ENCODE peak calls at places on chromosomes 11 and 22, in ten cellular contexts. One of them, this sample, is unnamed.

GRCh38 chr11:132050577-132051180 is 680.3 kb downstream of the NTM start:
- DNase-seq in stimulated activated naive CD4-positive, alpha-beta T cell: no peak
- DNase-seq in HT1080: peak
- DNase-seq in effector CD4-positive, alpha-beta T cell: no peak
- DNase-seq in NCI-H460: no peak
- DNase-seq in NCI-H1048: no peak
- DNase-seq in WTC11: no peak
- DNase-seq in astrocyte of the hippocampus: no peak
- DNase-seq in foreskin melanocyte: no peak
- DNase-seq in NCI-H187 treated with DMSO at 0.1 percent for 48 hours: no peak
- DNase-seq in this sample: no peak

GRCh38 chr22:37068859-37069258 is 17.3 kb downstream of the KCTD17 start:
- DNase-seq in effector CD4-positive, alpha-beta T cell: no peak
- DNase-seq in foreskin melanocyte: no peak
- DNase-seq in stimulated activated naive CD4-positive, alpha-beta T cell: no peak
- DNase-seq in astrocyte of the hippocampus: no peak
- DNase-seq in HT1080: no peak
- DNase-seq in WTC11: peak
- DNase-seq in NCI-H460: no peak
- DNase-seq in NCI-H1048: no peak
- DNase-seq in NCI-H187 treated with DMSO at 0.1 percent for 48 hours: no peak
- DNase-seq in this sample: no peak

GRCh38 chr11:126753990-126754389 is 246.6 kb downstream of the KIRREL3 start:
- DNase-seq in NCI-H1048: no peak
- DNase-seq in foreskin melanocyte: no peak
- DNase-seq in stimulated activated naive CD4-positive, alpha-beta T cell: no peak
- DNase-seq in astrocyte of the hippocampus: no peak
- DNase-seq in effector CD4-positive, alpha-beta T cell: no peak
- DNase-seq in NCI-H460: no peak
- DNase-seq in HT1080: no peak
- DNase-seq in NCI-H187 treated with DMSO at 0.1 percent for 48 hours: no peak
- DNase-seq in WTC11: no peak
- DNase-seq in this sample: no peak

GRCh38 chr11:6925636-6926207 is 504 bp upstream of the ZNF215 start:
- DNase-seq in NCI-H187 treated with DMSO at 0.1 percent for 48 hours: no peak
- DNase-seq in WTC11: no peak
- DNase-seq in effector CD4-positive, alpha-beta T cell: no peak
- DNase-seq in foreskin melanocyte: no peak
- DNase-seq in NCI-H460: no peak
- DNase-seq in NCI-H1048: no peak
- DNase-seq in astrocyte of the hippocampus: peak
- DNase-seq in HT1080: no peak
- DNase-seq in stimulated activated naive CD4-positive, alpha-beta T cell: no peak
- DNase-seq in this sample: no peak

GRCh38 chr22:19040581-19041402 is 81.4 kb downstream of the DGCR2 start:
- DNase-seq in NCI-H187 treated with DMSO at 0.1 percent for 48 hours: no peak
- DNase-seq in NCI-H460: no peak
- DNase-seq in NCI-H1048: no peak
- DNase-seq in foreskin melanocyte: no peak
- DNase-seq in astrocyte of the hippocampus: no peak
- DNase-seq in effector CD4-positive, alpha-beta T cell: no peak
- DNase-seq in stimulated activated naive CD4-positive, alpha-beta T cell: no peak
- DNase-seq in WTC11: no peak
- DNase-seq in HT1080: no peak
- DNase-seq in this sample: no peak

GRCh38 chr11:1943977-1944376 is 3.2 kb upstream of the MRPL23 start:
- DNase-seq in NCI-H460: no peak
- DNase-seq in stimulated activated naive CD4-positive, alpha-beta T cell: no peak
- DNase-seq in astrocyte of the hippocampus: peak
- DNase-seq in WTC11: no peak
- DNase-seq in NCI-H1048: no peak
- DNase-seq in NCI-H187 treated with DMSO at 0.1 percent for 48 hours: no peak
- DNase-seq in HT1080: peak
- DNase-seq in foreskin melanocyte: no peak
- DNase-seq in effector CD4-positive, alpha-beta T cell: no peak
- DNase-seq in this sample: no peak

GRCh38 chr11:45110562-45110961 is 35.9 kb upstream of the PRDM11 start:
- DNase-seq in WTC11: no peak
- DNase-seq in NCI-H460: peak
- DNase-seq in stimulated activated naive CD4-positive, alpha-beta T cell: peak
- DNase-seq in NCI-H1048: peak
- DNase-seq in effector CD4-positive, alpha-beta T cell: peak
- DNase-seq in astrocyte of the hippocampus: peak
- DNase-seq in foreskin melanocyte: peak
- DNase-seq in HT1080: peak
- DNase-seq in NCI-H187 treated with DMSO at 0.1 percent for 48 hours: peak
- DNase-seq in this sample: no peak

GRCh38 chr11:17479284-17480214 is 2.9 kb upstream of the ABCC8 start:
- DNase-seq in NCI-H187 treated with DMSO at 0.1 percent for 48 hours: peak
- DNase-seq in astrocyte of the hippocampus: peak
- DNase-seq in WTC11: peak
- DNase-seq in NCI-H1048: no peak
- DNase-seq in effector CD4-positive, alpha-beta T cell: no peak
- DNase-seq in foreskin melanocyte: no peak
- DNase-seq in HT1080: peak
- DNase-seq in stimulated activated naive CD4-positive, alpha-beta T cell: no peak
- DNase-seq in NCI-H460: peak
- DNase-seq in this sample: no peak

GRCh38 chr11:63595296-63595695 is 18.9 kb downstream of the PLAAT3 start:
- DNase-seq in stimulated activated naive CD4-positive, alpha-beta T cell: no peak
- DNase-seq in effector CD4-positive, alpha-beta T cell: no peak
- DNase-seq in NCI-H1048: no peak
- DNase-seq in astrocyte of the hippocampus: peak
- DNase-seq in NCI-H187 treated with DMSO at 0.1 percent for 48 hours: no peak
- DNase-seq in NCI-H460: no peak
- DNase-seq in foreskin melanocyte: peak
- DNase-seq in HT1080: no peak
- DNase-seq in WTC11: no peak
- DNase-seq in this sample: no peak

GRCh38 chr11:61567286-61568061 is 13.4 kb downstream of the SYT7 start:
- DNase-seq in stimulated activated naive CD4-positive, alpha-beta T cell: peak
- DNase-seq in HT1080: peak
- DNase-seq in WTC11: peak
- DNase-seq in NCI-H187 treated with DMSO at 0.1 percent for 48 hours: no peak
- DNase-seq in NCI-H460: peak
- DNase-seq in effector CD4-positive, alpha-beta T cell: peak
- DNase-seq in astrocyte of the hippocampus: peak
- DNase-seq in foreskin melanocyte: peak
- DNase-seq in NCI-H1048: peak
- DNase-seq in this sample: peak

GRCh38 chr11:94774345-94774744 is 6.2 kb downstream of the AMOTL1 start:
- DNase-seq in NCI-H187 treated with DMSO at 0.1 percent for 48 hours: no peak
- DNase-seq in astrocyte of the hippocampus: no peak
- DNase-seq in NCI-H1048: no peak
- DNase-seq in stimulated activated naive CD4-positive, alpha-beta T cell: no peak
- DNase-seq in HT1080: no peak
- DNase-seq in WTC11: no peak
- DNase-seq in NCI-H460: no peak
- DNase-seq in effector CD4-positive, alpha-beta T cell: no peak
- DNase-seq in foreskin melanocyte: no peak
- DNase-seq in this sample: no peak

GRCh38 chr11:29634248-29634647 is 382.6 kb downstream of the KCNA4 start:
- DNase-seq in foreskin melanocyte: peak
- DNase-seq in stimulated activated naive CD4-positive, alpha-beta T cell: no peak
- DNase-seq in NCI-H187 treated with DMSO at 0.1 percent for 48 hours: no peak
- DNase-seq in HT1080: no peak
- DNase-seq in NCI-H460: no peak
- DNase-seq in effector CD4-positive, alpha-beta T cell: no peak
- DNase-seq in NCI-H1048: no peak
- DNase-seq in astrocyte of the hippocampus: peak
- DNase-seq in WTC11: no peak
- DNase-seq in this sample: no peak

GRCh38 chr11:61377461-61378160 is 14.8 kb upstream of the TMEM216 start:
- DNase-seq in NCI-H1048: no peak
- DNase-seq in effector CD4-positive, alpha-beta T cell: no peak
- DNase-seq in NCI-H460: no peak
- DNase-seq in WTC11: no peak
- DNase-seq in foreskin melanocyte: no peak
- DNase-seq in HT1080: no peak
- DNase-seq in astrocyte of the hippocampus: peak
- DNase-seq in NCI-H187 treated with DMSO at 0.1 percent for 48 hours: no peak
- DNase-seq in stimulated activated naive CD4-positive, alpha-beta T cell: no peak
- DNase-seq in this sample: no peak

GRCh38 chr22:37525073-37525745 is 6.0 kb upstream of the CARD10 start:
- DNase-seq in HT1080: peak
- DNase-seq in astrocyte of the hippocampus: peak
- DNase-seq in WTC11: no peak
- DNase-seq in effector CD4-positive, alpha-beta T cell: no peak
- DNase-seq in NCI-H187 treated with DMSO at 0.1 percent for 48 hours: no peak
- DNase-seq in foreskin melanocyte: peak
- DNase-seq in NCI-H1048: no peak
- DNase-seq in NCI-H460: peak
- DNase-seq in stimulated activated naive CD4-positive, alpha-beta T cell: no peak
- DNase-seq in this sample: no peak

GRCh38 chr22:37601540-37602442 is 6.8 kb upstream of the GGA1 start:
- DNase-seq in HT1080: peak
- DNase-seq in stimulated activated naive CD4-positive, alpha-beta T cell: no peak
- DNase-seq in WTC11: peak
- DNase-seq in NCI-H460: peak
- DNase-seq in NCI-H187 treated with DMSO at 0.1 percent for 48 hours: no peak
- DNase-seq in foreskin melanocyte: no peak
- DNase-seq in NCI-H1048: peak
- DNase-seq in astrocyte of the hippocampus: peak
- DNase-seq in effector CD4-positive, alpha-beta T cell: no peak
- DNase-seq in this sample: no peak

GRCh38 chr11:5508605-5509004 is 1.2 kb downstream of the UBQLN3 start:
- DNase-seq in NCI-H1048: no peak
- DNase-seq in foreskin melanocyte: no peak
- DNase-seq in effector CD4-positive, alpha-beta T cell: no peak
- DNase-seq in NCI-H187 treated with DMSO at 0.1 percent for 48 hours: no peak
- DNase-seq in NCI-H460: no peak
- DNase-seq in astrocyte of the hippocampus: no peak
- DNase-seq in HT1080: no peak
- DNase-seq in WTC11: no peak
- DNase-seq in stimulated activated naive CD4-positive, alpha-beta T cell: no peak
- DNase-seq in this sample: no peak

GRCh38 chr22:40922484-40923303 is 28.5 kb upstream of the RBX1 start:
- DNase-seq in foreskin melanocyte: peak
- DNase-seq in WTC11: no peak
- DNase-seq in HT1080: peak
- DNase-seq in NCI-H187 treated with DMSO at 0.1 percent for 48 hours: no peak
- DNase-seq in astrocyte of the hippocampus: peak
- DNase-seq in effector CD4-positive, alpha-beta T cell: peak
- DNase-seq in NCI-H1048: no peak
- DNase-seq in NCI-H460: peak
- DNase-seq in stimulated activated naive CD4-positive, alpha-beta T cell: peak
- DNase-seq in this sample: no peak

GRCh38 chr11:119441898-119442243 is 18.9 kb upstream of the THY1 start:
- DNase-seq in astrocyte of the hippocampus: no peak
- DNase-seq in effector CD4-positive, alpha-beta T cell: no peak
- DNase-seq in HT1080: no peak
- DNase-seq in foreskin melanocyte: no peak
- DNase-seq in stimulated activated naive CD4-positive, alpha-beta T cell: no peak
- DNase-seq in WTC11: no peak
- DNase-seq in NCI-H1048: no peak
- DNase-seq in NCI-H187 treated with DMSO at 0.1 percent for 48 hours: no peak
- DNase-seq in NCI-H460: no peak
- DNase-seq in this sample: no peak

GRCh38 chr11:116829525-116830183 is at the start of gene APOC3:
- DNase-seq in effector CD4-positive, alpha-beta T cell: no peak
- DNase-seq in NCI-H460: no peak
- DNase-seq in WTC11: no peak
- DNase-seq in NCI-H1048: no peak
- DNase-seq in NCI-H187 treated with DMSO at 0.1 percent for 48 hours: no peak
- DNase-seq in foreskin melanocyte: no peak
- DNase-seq in HT1080: no peak
- DNase-seq in stimulated activated naive CD4-positive, alpha-beta T cell: no peak
- DNase-seq in astrocyte of the hippocampus: peak
- DNase-seq in this sample: no peak

GRCh38 chr11:19846654-19847330 is 134.2 kb downstream of the NAV2 start:
- DNase-seq in HT1080: no peak
- DNase-seq in effector CD4-positive, alpha-beta T cell: no peak
- DNase-seq in foreskin melanocyte: no peak
- DNase-seq in astrocyte of the hippocampus: peak
- DNase-seq in NCI-H187 treated with DMSO at 0.1 percent for 48 hours: no peak
- DNase-seq in stimulated activated naive CD4-positive, alpha-beta T cell: no peak
- DNase-seq in NCI-H1048: no peak
- DNase-seq in NCI-H460: no peak
- DNase-seq in WTC11: no peak
- DNase-seq in this sample: no peak

GRCh38 chr11:16191212-16191851 is 165.0 kb downstream of the SOX6 start:
- DNase-seq in WTC11: no peak
- DNase-seq in NCI-H187 treated with DMSO at 0.1 percent for 48 hours: no peak
- DNase-seq in stimulated activated naive CD4-positive, alpha-beta T cell: no peak
- DNase-seq in NCI-H460: no peak
- DNase-seq in foreskin melanocyte: no peak
- DNase-seq in HT1080: no peak
- DNase-seq in astrocyte of the hippocampus: no peak
- DNase-seq in NCI-H1048: no peak
- DNase-seq in effector CD4-positive, alpha-beta T cell: no peak
- DNase-seq in this sample: no peak

GRCh38 chr22:49561338-49561737 is 266.3 kb downstream of the BRD1 start:
- DNase-seq in NCI-H187 treated with DMSO at 0.1 percent for 48 hours: no peak
- DNase-seq in foreskin melanocyte: no peak
- DNase-seq in WTC11: no peak
- DNase-seq in NCI-H1048: no peak
- DNase-seq in effector CD4-positive, alpha-beta T cell: no peak
- DNase-seq in stimulated activated naive CD4-positive, alpha-beta T cell: no peak
- DNase-seq in astrocyte of the hippocampus: no peak
- DNase-seq in NCI-H460: no peak
- DNase-seq in HT1080: no peak
- DNase-seq in this sample: no peak

This sample was measured in T-helper 9 cell.